ENCODE peak calls at places on chromosomes 7 and 10, in ten cellular contexts. F is fibroblast of pulmonary artery, K is neural crest cell, W is AG09309, Z is WTC11, A is osteocyte, M is foreskin keratinocyte, N is HL-60, Q is BJ, G is epithelial cell of proximal tubule. X is an unnamed sample.

GRCh38 chr7:70728873-70729552 is 402.9 kb upstream of the GALNT17 start:
- DNase-seq in K (no peak), A (no peak), N (no peak), Q (no peak), W (no peak), F (peak), G (no peak), Z (peak), M (peak), X (no peak)

GRCh38 chr10:53379951-53380350 is 607.4 kb upstream of the MBL2 start:
- DNase-seq in G (no peak), Z (no peak), F (no peak), A (no peak), K (no peak), N (no peak), M (peak), W (no peak), Q (no peak), X (no peak)

GRCh38 chr10:132616995-132617780 is 79.6 kb downstream of the INPP5A start:
- DNase-seq in K (no peak), A (no peak), M (no peak), G (no peak), N (peak), F (no peak), W (no peak), Z (no peak), Q (no peak), X (no peak)

GRCh38 chr7:147013820-147014219 is 897.2 kb downstream of the CNTNAP2 start:
- DNase-seq in Z (no peak), N (no peak), A (no peak), W (no peak), F (peak), K (no peak), Q (no peak), M (no peak), G (no peak), X (no peak)

GRCh38 chr10:123103944-123104343 is 31.8 kb upstream of the HMX3 start:
- DNase-seq in Q (no peak), G (no peak), A (no peak), Z (no peak), M (peak), N (no peak), K (no peak), W (no peak), F (no peak), X (peak)

GRCh38 chr10:46539596-46540411 is 16.7 kb downstream of the GPRIN2 start:
- DNase-seq in Z (peak), W (no peak), A (no peak), F (peak), K (no peak), Q (no peak), M (no peak), G (peak), N (no peak), X (no peak)

GRCh38 chr7:27586825-27587224 is 75.9 kb downstream of the HIBADH start:
- DNase-seq in A (no peak), M (no peak), W (no peak), N (no peak), Q (no peak), F (no peak), Z (peak), K (no peak), G (no peak), X (no peak)

GRCh38 chr10:5291501-5292195 is 73.1 kb upstream of the UCN3 start:
- DNase-seq in A (no peak), G (peak), M (peak), Z (no peak), N (peak), F (peak), K (no peak), Q (peak), W (peak), X (peak)

GRCh38 chr7:12249706-12250105 is 38.6 kb downstream of the TMEM106B start:
- DNase-seq in Q (no peak), W (no peak), N (no peak), F (no peak), A (no peak), M (peak), Z (no peak), G (no peak), K (no peak), X (no peak)

GRCh38 chr7:12244694-12245093 is 33.6 kb downstream of the TMEM106B start:
- DNase-seq in Q (no peak), N (no peak), F (no peak), Z (no peak), M (no peak), A (no peak), G (no peak), W (no peak), K (no peak), X (no peak)

GRCh38 chr7:12239821-12240220 is 28.7 kb downstream of the TMEM106B start:
- DNase-seq in M (no peak), Q (no peak), A (no peak), N (no peak), K (no peak), W (no peak), G (no peak), F (no peak), Z (no peak), X (no peak)

DNA sequence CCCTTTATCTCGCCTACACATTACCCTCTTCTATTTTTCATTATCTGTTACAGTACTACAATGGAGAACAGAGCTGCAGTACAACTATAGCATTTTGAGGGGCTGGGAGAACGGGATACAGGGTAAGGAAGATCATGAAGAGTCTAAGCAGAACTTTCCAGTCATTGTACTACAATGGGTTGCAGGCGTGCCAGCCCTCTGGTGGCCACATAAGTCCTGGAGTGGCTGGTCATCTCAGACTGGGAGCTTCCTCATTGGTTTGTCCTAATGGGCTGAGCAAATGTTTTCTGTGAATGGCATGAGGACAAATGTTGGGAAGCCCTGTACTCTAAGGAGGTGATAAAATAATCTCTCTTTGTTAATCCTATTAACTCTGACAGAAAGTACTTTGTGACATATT is 33.0 kb downstream of the TMEM106B start:
- DNase-seq in Z (peak), K (no peak), G (no peak), M (no peak), A (no peak), W (no peak), F (peak), N (peak), Q (no peak), X (peak)
- TF ChIP-seq CTCF in Z (no peak), K (peak), G (peak), M (peak), A (peak), W (peak), F (peak), N (no peak), Q (peak), X (no peak)

DNA sequence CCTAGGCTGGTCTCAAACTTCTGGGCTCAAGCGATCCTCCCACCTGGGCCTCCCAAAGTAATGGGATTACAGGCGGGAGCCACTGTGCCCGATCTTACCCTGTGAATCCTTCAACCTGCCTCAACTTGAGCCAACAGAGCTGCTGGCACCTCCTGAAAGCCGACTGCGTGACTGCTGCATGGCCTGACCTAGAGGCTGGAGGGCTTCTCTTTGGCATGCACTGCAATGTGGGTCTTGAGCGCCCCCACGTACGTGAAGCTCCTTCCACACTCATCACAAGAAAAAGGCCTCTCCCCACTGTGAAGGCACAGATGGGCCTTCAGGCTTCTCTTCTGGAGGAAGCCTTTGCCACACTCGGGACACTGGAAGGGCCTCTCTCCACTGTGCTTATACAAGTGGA is 12.9 kb upstream of the ZNF786 start:
- DNase-seq in W (no peak), A (no peak), F (no peak), M (no peak), G (no peak), K (no peak), Q (no peak), N (no peak), Z (no peak), X (no peak)
- TF ChIP-seq CTCF in W (no peak), A (no peak), F (no peak), M (no peak), G (no peak), K (no peak), Q (no peak), N (no peak), Z (no peak), X (no peak)

DNA sequence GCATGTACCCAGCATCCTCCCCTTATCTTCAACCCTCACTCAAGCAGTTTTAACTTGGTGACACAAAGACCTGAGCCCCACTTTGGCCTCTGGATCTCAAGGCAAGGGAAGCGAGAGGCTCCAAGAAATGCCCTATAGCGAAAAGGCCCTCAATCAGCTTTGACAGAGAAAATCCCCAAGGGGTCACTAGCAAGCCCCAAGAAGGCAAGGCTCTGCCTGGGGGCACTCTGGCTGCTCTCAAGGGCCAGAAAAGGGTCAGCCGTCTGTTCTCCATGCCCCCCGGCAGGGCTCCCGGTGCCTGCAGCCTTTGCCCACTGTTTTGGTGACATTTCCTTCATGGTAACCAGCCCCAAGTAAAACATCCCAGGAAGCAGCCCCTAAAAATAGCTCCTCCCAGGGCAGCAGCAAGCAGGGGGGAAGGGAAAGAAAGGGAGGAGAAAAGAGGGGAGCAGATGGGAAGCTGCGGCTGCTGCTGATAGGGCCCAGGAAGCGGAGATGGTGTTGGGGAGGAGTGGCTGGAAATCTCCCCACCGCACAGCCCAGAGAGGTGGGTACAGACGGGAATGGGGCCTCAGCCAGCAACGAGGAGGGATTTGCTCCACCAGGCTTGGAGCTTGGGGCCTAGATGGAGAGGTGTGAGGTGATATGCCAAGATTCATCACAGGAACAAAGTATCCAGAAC is 7.1 kb downstream of the CAMK2G start:
- DNase-seq in M (no peak), W (no peak), G (no peak), F (no peak), A (no peak), Q (no peak), K (peak), Z (no peak), N (peak), X (no peak)
- TF ChIP-seq CTCF in M (no peak), W (no peak), G (no peak), F (no peak), A (no peak), Q (no peak), K (no peak), Z (no peak), N (no peak), X (no peak)

GRCh38 chr7:119197872-119198527 is 973.5 kb downstream of the ANKRD7 start:
- DNase-seq in A (no peak), F (peak), Z (peak), M (peak), K (peak), Q (no peak), G (peak), N (peak), W (no peak), X (peak)
- TF ChIP-seq CTCF in A (peak), F (peak), Z (peak), M (peak), K (peak), Q (peak), G (peak), N (peak), W (peak), X (peak)

X was measured in MCF 10A.